ENCODE peak calls at places on chromosomes 12 and 14, in ten cellular contexts. I, M, X, B, G, K, J, R, S and U are unnamed samples.

GRCh38 chr12:79546461-79547043 is 144.2 kb downstream of the PAWR start:
- DNase-seq in X (no peak), R (no peak), G (no peak), J (peak; percentile 56), I (no peak), B (no peak), M (no peak), K (no peak), S (no peak), U (no peak)

GRCh38 chr12:23115984-23116383 is 491.0 kb downstream of the ETNK1 start:
- DNase-seq in B (no peak), K (no peak), G (no peak), M (no peak), X (no peak), R (no peak), I (no peak), J (no peak), S (no peak), U (no peak)

GRCh38 chr12:1281683-1282366 is 290.8 kb downstream of the ERC1 start:
- DNase-seq in J (no peak), K (no peak), R (no peak), I (peak; percentile 33), S (no peak), X (no peak), M (no peak), B (peak; percentile 66), G (no peak), U (no peak)

GRCh38 chr14:24298892-24299254 is 707 bp downstream of the DHRS1 start:
- DNase-seq in B (no peak), I (no peak), S (no peak), K (no peak), J (peak; percentile 42), G (no peak), M (no peak), X (peak; percentile 24), R (no peak), U (peak; percentile 44)

GRCh38 chr14:97524579-97525319 is 727.6 kb downstream of the VRK1 start:
- DNase-seq in I (no peak), M (no peak), R (no peak), J (no peak), S (no peak), X (no peak), B (no peak), K (no peak), G (no peak), U (no peak)

GRCh38 chr12:103840399-103840880 is 594 bp downstream of the NT5DC3 start:
- DNase-seq in X (no peak), K (no peak), M (no peak), B (peak; percentile 32), I (peak; percentile 69), S (no peak), R (no peak), G (no peak), J (peak; percentile 40), U (peak; percentile 38)

GRCh38 chr12:26748741-26749431 is 84.1 kb downstream of the ITPR2 start:
- DNase-seq in R (no peak), J (no peak), S (no peak), X (no peak), I (no peak), M (no peak), K (no peak), B (no peak), G (no peak), U (no peak)

GRCh38 chr14:39232554-39233415 is 930 bp upstream of the MIA2 start:
- DNase-seq in I (no peak), J (peak; percentile 18), K (no peak), S (peak; percentile 52), R (no peak), M (no peak), X (no peak), G (no peak), B (no peak), U (no peak)

GRCh38 chr12:119841433-119842210 is 35.5 kb downstream of the CIT start:
- DNase-seq in G (no peak), S (no peak), B (no peak), K (no peak), M (no peak), X (no peak), J (peak; percentile 6), R (no peak), I (no peak), U (no peak)

GRCh38 chr12:10641735-10642500 is 28.5 kb upstream of the MAGOHB start:
- DNase-seq in B (no peak), M (no peak), G (no peak), K (no peak), I (no peak), J (no peak), S (no peak), R (no peak), X (no peak), U (no peak)

GRCh38 chr14:79749051-79749450 is 462.3 kb downstream of the DIO2 start:
- DNase-seq in K (no peak), B (no peak), M (no peak), X (no peak), I (no peak), G (no peak), R (no peak), S (no peak), J (no peak), U (no peak)

DNA sequence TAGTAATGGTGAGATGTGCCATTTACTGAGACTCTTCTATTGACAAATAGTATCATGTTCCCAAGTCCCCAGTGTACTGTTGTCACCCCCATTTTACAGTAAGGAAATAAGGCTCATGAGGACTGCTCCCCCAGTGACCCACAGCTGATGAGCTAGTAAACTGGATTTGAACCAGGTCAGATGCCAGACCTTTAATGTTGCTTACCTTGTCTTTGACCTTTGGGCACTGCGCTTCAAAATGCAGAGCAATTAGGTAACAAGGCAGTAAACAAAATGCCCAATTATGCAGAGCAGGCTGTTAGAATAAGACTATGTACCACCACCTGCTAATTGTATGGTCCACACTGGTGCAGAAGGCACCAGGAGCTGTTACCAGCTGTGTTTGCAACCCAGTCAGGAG is 38.5 kb upstream of the RIN3 start:
- DNase-seq in R (no peak), B (no peak), X (no peak), J (no peak), S (no peak), M (no peak), K (no peak), I (no peak), G (no peak), U (peak; percentile 7)
- H3K4me1 ChIP-seq in R (no peaks in the 10 kb centered on the region), B (peaks cover 3% of the 10 kb centered on the region), X (peaks cover 42% of the 10 kb centered on the region), J (peaks cover 41% of the 10 kb centered on the region), S (peaks cover 5% of the 10 kb centered on the region), M (peaks cover 9% of the 10 kb centered on the region), K (no peaks in the 10 kb centered on the region), I (no peaks in the 10 kb centered on the region), G (no peaks in the 10 kb centered on the region), U (peaks cover 28% of the 10 kb centered on the region)

GRCh38 chr14:52948836-52949235 is 2.0 kb downstream of the FERMT2 start:
- DNase-seq in B (no peak), S (no peak), M (no peak), I (no peak), J (no peak), X (no peak), G (no peak), R (no peak), K (no peak), U (no peak)
- H3K4me3 ChIP-seq in B (no peak overlapping the region), S (peak overlapping the region; percentile 7), M (peak overlapping the region; percentile 87), I (peak overlapping the region; percentile 84), J (peak overlapping the region; percentile 87), X (no peak overlapping the region), G (peak overlapping the region; percentile 93), R (peak overlapping the region; percentile 93), K (peak overlapping the region; percentile 94), U (peak overlapping the region; percentile 91)

GRCh38 chr12:132828706-132829534 is at the start of gene GOLGA3:
- DNase-seq in R (peak; percentile 93), J (peak; percentile 98), X (peak; percentile 94), I (peak; percentile 92), G (peak; percentile 89), M (peak; percentile 95), K (peak; percentile 96), S (peak; percentile 96), B (peak; percentile 97), U (peak; percentile 97)
- TF ChIP-seq POLR2A in R (peak; percentile 34), J (peak; percentile 58), X (peak; percentile 27), I (peak; percentile 72), G (peak; percentile 52), M (no peak), K (no peak), S (peak; percentile 43), B (no peak), U (peak; percentile 38)

GRCh38 chr14:31109257-31109656 is 83.1 kb upstream of the STRN3 start:
- DNase-seq in B (no peak), S (no peak), G (no peak), J (no peak), X (no peak), I (no peak), M (no peak), K (no peak), R (no peak), U (no peak)
- H3K4me1 ChIP-seq in B (no peaks in the 10 kb centered on the region), S (no peaks in the 10 kb centered on the region), G (no peaks in the 10 kb centered on the region), J (no peaks in the 10 kb centered on the region), X (no peaks in the 10 kb centered on the region), I (no peaks in the 10 kb centered on the region), M (no peaks in the 10 kb centered on the region), K (no peaks in the 10 kb centered on the region), R (no peaks in the 10 kb centered on the region), U (no peaks in the 10 kb centered on the region)

DNA sequence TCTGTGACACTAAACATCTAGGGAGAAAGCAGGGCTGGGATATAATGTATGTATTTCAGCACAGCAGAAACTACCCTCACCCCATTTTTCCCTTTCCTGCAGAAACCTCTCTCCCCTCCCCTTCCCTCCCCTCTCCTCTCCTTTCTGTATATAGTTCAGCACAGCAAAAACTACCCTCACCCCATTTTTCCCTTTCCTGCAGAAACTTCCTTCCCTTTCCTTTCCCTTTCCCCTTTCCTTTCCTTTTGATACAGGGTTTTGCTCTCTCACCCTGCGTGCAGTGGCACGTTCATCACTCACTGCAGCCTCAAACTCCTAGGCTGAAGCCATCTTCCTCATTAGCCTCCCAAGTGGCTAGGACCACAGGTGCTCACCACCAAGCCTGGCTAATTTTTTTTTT is 2.1 kb downstream of the PMEL start:
- DNase-seq in M (no peak), G (no peak), X (no peak), S (no peak), B (no peak), R (no peak), J (no peak), I (no peak), K (no peak), U (no peak)
- H3K4me3 ChIP-seq in M (no peak overlapping the region), G (no peak overlapping the region), X (no peak overlapping the region), S (no peak overlapping the region), B (no peak overlapping the region), R (no peak overlapping the region), J (no peak overlapping the region), I (no peak overlapping the region), K (no peak overlapping the region), U (no peak overlapping the region)